ENCODE peak calls at places on chromosome 16, in four cellular contexts. E is activated naive CD4-positive, alpha-beta T cell treated with anti-CD3 and anti-CD28 coated beads, Interleukin-2, amount 50 U/mL, for 16 hours; Q is A549; F is PC-9. O is an unnamed sample.

GRCh38 chr16:69619514-69619913 is 53.7 kb downstream of the NFAT5 start:
- DNase-seq in E (no peak), Q (no peak), F (no peak), O (no peak)

GRCh38 chr16:31087481-31087880 is 1.3 kb downstream of the PRSS53 start:
- DNase-seq in E (no peak), Q (no peak), F (no peak), O (no peak)

GRCh38 chr16:4309833-4310266 is 6.0 kb upstream of the GLIS2 start:
- DNase-seq in E (peak), Q (peak), F (peak), O (no peak)

GRCh38 chr16:72198021-72198420 is 26.1 kb upstream of the PMFBP1 start:
- DNase-seq in E (no peak), Q (no peak), F (no peak), O (no peak)

GRCh38 chr16:84482001-84482891 is 22.2 kb downstream of the MEAK7 start:
- DNase-seq in E (no peak), Q (no peak), F (no peak), O (no peak)

GRCh38 chr16:85535352-85536072 is 77.6 kb upstream of the GSE1 start:
- DNase-seq in E (no peak), Q (no peak), F (no peak), O (no peak)

GRCh38 chr16:62036101-62036806 is at the start of gene CDH8:
- DNase-seq in E (no peak), Q (no peak), F (no peak), O (no peak)

GRCh38 chr16:48576927-48577326 is 33.1 kb downstream of the N4BP1 start:
- DNase-seq in E (no peak), Q (no peak), F (peak), O (peak)

GRCh38 chr16:88957887-88958577 is 19.0 kb downstream of the CBFA2T3 start:
- DNase-seq in E (no peak), Q (no peak), F (no peak), O (no peak)

GRCh38 chr16:81175325-81175891 is 63.1 kb upstream of the BCO1 start:
- DNase-seq in E (no peak), Q (peak), F (peak), O (peak)

GRCh38 chr16:55657616-55658015 is 1.8 kb downstream of the SLC6A2 start:
- DNase-seq in E (no peak), Q (no peak), F (no peak), O (no peak)

O was measured in foreskin keratinocyte.